ENCODE peak calls at places on chromosomes 1 and 21, in nine cellular contexts. R is HepG2; K is trophoblast cell; B is effector memory CD4-positive, alpha-beta T cell; Z is psoas muscle; G is adipocyte; A is adrenal gland; Q is CD8-positive, alpha-beta T cell; W is brain microvascular endothelial cell. J is an unnamed sample.

GRCh38 chr1:153940756-153941155 is 5.8 kb downstream of the DENND4B start:
- DNase-seq in R (no peak), Z (no peak), Q (no peak), W (no peak), K (no peak), B (no peak), A (no peak), G (no peak), J (no peak)

GRCh38 chr21:38409907-38410306 is 88.4 kb downstream of the ERG start:
- DNase-seq in Q (no peak), W (no peak), Z (no peak), R (no peak), B (no peak), K (no peak), G (no peak), A (no peak), J (no peak)

GRCh38 chr1:209883341-209883971 is 54.6 kb upstream of the SYT14 start:
- DNase-seq in K (no peak), A (no peak), Q (no peak), W (peak), G (peak), R (no peak), B (no peak), Z (no peak), J (peak)

GRCh38 chr1:218266356-218266755 is 18.7 kb upstream of the RRP15 start:
- DNase-seq in W (no peak), A (no peak), Q (no peak), Z (no peak), K (no peak), B (no peak), R (no peak), G (no peak), J (no peak)

GRCh38 chr1:159790237-159790917 is 9.6 kb downstream of the DUSP23 start:
- DNase-seq in G (peak), K (peak), Z (no peak), A (peak), W (no peak), B (no peak), Q (no peak), R (peak), J (no peak)

GRCh38 chr1:115210302-115210711 is 121.0 kb upstream of the TSPAN2 start:
- DNase-seq in R (no peak), B (no peak), Z (no peak), G (peak), A (no peak), K (peak), Q (no peak), W (peak), J (no peak)

GRCh38 chr1:230278871-230279582 is 147.1 kb downstream of the PGBD5 start:
- DNase-seq in A (no peak), K (no peak), Q (no peak), Z (no peak), R (no peak), W (no peak), B (no peak), G (no peak), J (no peak)

GRCh38 chr1:29991025-29991424 is 732.4 kb downstream of the MATN1 start:
- DNase-seq in Z (no peak), B (no peak), K (peak), G (no peak), A (no peak), Q (no peak), R (no peak), W (no peak), J (no peak)

GRCh38 chr1:13224480-13225060 is 1.4 kb downstream of the PRAMEF18 start:
- DNase-seq in Z (no peak), W (no peak), Q (no peak), A (no peak), K (no peak), R (no peak), G (no peak), B (no peak), J (no peak)

GRCh38 chr1:14945132-14946010 is 208.2 kb upstream of the TMEM51 start:
- DNase-seq in R (no peak), K (peak), Z (peak), B (no peak), A (peak), W (peak), G (peak), Q (no peak), J (no peak)

GRCh38 chr1:34270181-34270580 is 93.5 kb downstream of the C1orf94 start:
- DNase-seq in G (no peak), B (no peak), R (no peak), Q (no peak), W (no peak), A (no peak), K (no peak), Z (no peak), J (no peak)

GRCh38 chr1:240575976-240576666 is 35.8 kb downstream of the GREM2 start:
- DNase-seq in Z (no peak), K (no peak), A (peak), R (no peak), G (peak), B (peak), W (peak), Q (no peak), J (no peak)

GRCh38 chr1:12552951-12553921 is 64.8 kb downstream of the DHRS3 start:
- DNase-seq in R (peak), B (no peak), Z (no peak), Q (no peak), A (no peak), W (no peak), G (no peak), K (no peak), J (no peak)

GRCh38 chr1:224524679-224525078 is 90.1 kb upstream of the WDR26 start:
- DNase-seq in K (no peak), G (no peak), Q (no peak), B (no peak), Z (no peak), W (peak), R (no peak), A (no peak), J (no peak)

GRCh38 chr1:109298666-109299086 is 8.1 kb downstream of the MYBPHL start:
- DNase-seq in G (peak), R (peak), Z (peak), Q (no peak), W (peak), B (no peak), K (peak), A (peak), J (no peak)

GRCh38 chr1:99268021-99268420 is 3.7 kb downstream of the PLPPR4 start:
- DNase-seq in R (no peak), K (no peak), W (peak), A (no peak), G (no peak), Z (no peak), B (no peak), Q (no peak), J (no peak)

GRCh38 chr1:10646347-10646861 is 150.0 kb downstream of the CASZ1 start:
- DNase-seq in A (peak), G (peak), W (peak), Q (no peak), Z (no peak), K (no peak), R (no peak), B (no peak), J (peak)

GRCh38 chr1:66443793-66444192 is 90.2 kb upstream of the SGIP1 start:
- DNase-seq in Q (no peak), B (no peak), R (no peak), Z (no peak), G (peak), K (no peak), A (no peak), W (no peak), J (no peak)

GRCh38 chr1:234743866-234744581 is 134.0 kb upstream of the IRF2BP2 start:
- DNase-seq in R (no peak), Q (no peak), K (no peak), G (peak), Z (no peak), A (no peak), W (peak), B (no peak), J (no peak)
- H3K4me3 ChIP-seq in R (no peak), Q (no peak), K (no peak), G (peak), Z (peak), A (no peak), W (peak), B (no peak), J (no peak)

GRCh38 chr1:179786815-179787736 is 44.0 kb downstream of the FAM163A start:
- DNase-seq in K (no peak), Z (no peak), B (no peak), R (no peak), Q (no peak), W (no peak), G (no peak), A (no peak), J (no peak)
- H3K4me3 ChIP-seq in K (no peak), Z (no peak), B (no peak), R (no peak), Q (no peak), W (no peak), G (no peak), A (no peak), J (no peak)

GRCh38 chr1:1538989-1539309 is 1.5 kb downstream of the TMEM240 start:
- DNase-seq in G (no peak), W (no peak), B (no peak), Q (no peak), R (no peak), K (no peak), A (no peak), Z (no peak), J (no peak)
- H3K4me3 ChIP-seq in G (peak), W (peak), B (no peak), Q (no peak), R (no peak), K (peak), A (no peak), Z (peak), J (no peak)

GRCh38 chr1:114033219-114033706 is 54.0 kb downstream of the OLFML3 start:
- DNase-seq in B (no peak), W (no peak), K (no peak), G (no peak), Q (no peak), A (peak), R (peak), Z (no peak), J (no peak)
- H3K4me3 ChIP-seq in B (no peak), W (no peak), K (no peak), G (no peak), Q (no peak), A (no peak), R (no peak), Z (no peak), J (no peak)

GRCh38 chr1:150282558-150282958 is 204 bp downstream of the CIART start:
- DNase-seq in Z (no peak), W (no peak), K (no peak), G (no peak), R (no peak), Q (no peak), B (no peak), A (peak), J (no peak)
- H3K4me3 ChIP-seq in Z (peak), W (peak), K (peak), G (peak), R (no peak), Q (peak), B (no peak), A (peak), J (peak)

GRCh38 chr1:165836664-165837482 is 9.5 kb downstream of the UCK2 start:
- DNase-seq in B (no peak), G (no peak), Z (no peak), Q (no peak), K (no peak), A (no peak), R (no peak), W (no peak), J (no peak)
- H3K4me3 ChIP-seq in B (no peak), G (no peak), Z (no peak), Q (no peak), K (no peak), A (no peak), R (no peak), W (no peak), J (no peak)

J was measured in kidney epithelial cell.